ENCODE peak calls at places on chromosomes 11 and 22, in nine cellular contexts. O is dorsolateral prefrontal cortex; N is brain microvascular endothelial cell; U is GM23248; T is thoracic aorta; I is CD4-positive, alpha-beta T cell; B is WERI-Rb-1; Z is uterus; A is lung. V is an unnamed sample.

GRCh38 chr22:29912605-29913398 is 29.8 kb downstream of the MTMR3 start:
- DNase-seq in O (no peak), N (peak; percentile 74), U (peak; percentile 85), T (no peak), I (no peak), B (no peak), Z (no peak), A (no peak), V (no peak)

GRCh38 chr11:120334894-120335462 is 1.2 kb upstream of the ARHGEF12 start:
- DNase-seq in O (peak; percentile 74), N (peak; percentile 84), U (peak; percentile 84), T (peak; percentile 46), I (peak; percentile 45), B (peak; percentile 58), Z (peak; percentile 56), A (peak; percentile 73), V (peak; percentile 37)

GRCh38 chr11:78149646-78150045 is 10.2 kb upstream of the ALG8 start:
- DNase-seq in O (peak; percentile 58), N (peak; percentile 72), U (peak; percentile 72), T (no peak), I (peak; percentile 15), B (no peak), Z (no peak), A (no peak), V (no peak)

GRCh38 chr11:68683952-68684384 is 376 bp upstream of the GAL start:
- DNase-seq in O (no peak), N (no peak), U (no peak), T (no peak), I (no peak), B (no peak), Z (no peak), A (no peak), V (no peak)

GRCh38 chr11:76654980-76655379 is 15.6 kb downstream of the LRRC32 start:
- DNase-seq in O (no peak), N (no peak), U (no peak), T (no peak), I (no peak), B (no peak), Z (no peak), A (no peak), V (no peak)

GRCh38 chr11:61787928-61788491 is 4.4 kb downstream of the TMEM258 start:
- DNase-seq in O (peak; percentile 73), N (peak; percentile 59), U (peak; percentile 61), T (no peak), I (no peak), B (peak; percentile 87), Z (no peak), A (no peak), V (no peak)

GRCh38 chr22:32411829-32412592 is at the start of gene RTCB:
- DNase-seq in O (peak; percentile 89), N (peak; percentile 94), U (peak; percentile 95), T (peak; percentile 63), I (peak; percentile 91), B (peak; percentile 93), Z (peak; percentile 92), A (peak; percentile 90), V (peak; percentile 91)

GRCh38 chr11:15724611-15725010 is 609.9 kb downstream of the INSC start:
- DNase-seq in O (no peak), N (no peak), U (no peak), T (no peak), I (no peak), B (no peak), Z (no peak), A (no peak), V (no peak)

GRCh38 chr11:116930586-116930985 is 93.2 kb upstream of the APOA1 start:
- DNase-seq in O (no peak), N (no peak), U (no peak), T (no peak), I (no peak), B (no peak), Z (no peak), A (no peak), V (no peak)

GRCh38 chr11:16610738-16611388 is 127.6 kb upstream of the C11orf58 start:
- DNase-seq in O (no peak), N (no peak), U (no peak), T (no peak), I (no peak), B (no peak), Z (no peak), A (no peak), V (no peak)

GRCh38 chr22:24694971-24695928 is 79.3 kb downstream of the PIWIL3 start:
- DNase-seq in O (no peak), N (no peak), U (no peak), T (no peak), I (no peak), B (no peak), Z (no peak), A (peak; percentile 71), V (no peak)

GRCh38 chr11:99822846-99823565 is 802.3 kb downstream of the CNTN5 start:
- DNase-seq in O (no peak), N (peak; percentile 8), U (no peak), T (no peak), I (no peak), B (no peak), Z (no peak), A (no peak), V (no peak)

GRCh38 chr11:69152748-69153446 is 2.8 kb upstream of the SMIM38 start:
- DNase-seq in O (no peak), N (no peak), U (no peak), T (no peak), I (no peak), B (no peak), Z (no peak), A (no peak), V (no peak)

GRCh38 chr22:41833369-41834004 is 582 bp downstream of the SREBF2 start:
- DNase-seq in O (peak; percentile 30), N (no peak), U (peak; percentile 65), T (no peak), I (peak; percentile 25), B (peak; percentile 22), Z (peak; percentile 41), A (peak; percentile 47), V (peak; percentile 66)

GRCh38 chr11:45082744-45083543 is 63.5 kb upstream of the PRDM11 start:
- DNase-seq in O (no peak), N (no peak), U (no peak), T (no peak), I (no peak), B (no peak), Z (no peak), A (no peak), V (no peak)

DNA sequence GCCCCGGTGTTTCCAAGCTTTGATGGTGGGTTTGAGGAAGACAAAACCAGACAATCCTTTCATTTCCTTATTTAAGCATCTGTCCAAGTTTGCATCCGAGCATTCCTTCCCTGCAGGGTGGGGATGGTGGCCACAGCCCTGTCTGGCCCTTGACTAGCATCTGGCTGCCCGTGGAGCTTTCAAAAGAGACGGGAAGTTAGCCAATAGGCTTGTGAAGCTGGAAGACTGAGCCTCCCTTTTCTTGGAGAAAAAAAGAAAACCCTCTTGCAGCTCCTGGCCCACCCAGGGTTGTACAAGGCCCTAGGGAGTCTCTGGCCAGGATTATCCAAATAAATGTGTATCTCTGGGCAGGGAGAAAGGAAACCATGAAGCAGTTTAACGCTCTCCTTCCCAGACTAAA is 60.6 kb downstream of the MICAL2 start:
- DNase-seq in O (no peak), N (no peak), U (peak; percentile 87), T (no peak), I (no peak), B (no peak), Z (peak; percentile 58), A (no peak), V (no peak)
- H3K27ac ChIP-seq in O (peak overlapping the region; percentile 13), N (peak overlapping the region; percentile 36), U (peak overlapping the region; percentile 77), T (peak overlapping the region; percentile 97), I (no peak overlapping the region), B (no peak overlapping the region), Z (peak overlapping the region; percentile 67), A (peak overlapping the region; percentile 14), V (no peak overlapping the region)

GRCh38 chr22:37626556-37627075 is 12.9 kb upstream of the SH3BP1 start:
- DNase-seq in O (no peak), N (no peak), U (no peak), T (no peak), I (no peak), B (no peak), Z (no peak), A (no peak), V (no peak)
- H3K27ac ChIP-seq in O (peak overlapping the region; percentile 72), N (no peak overlapping the region), U (no peak overlapping the region), T (peak overlapping the region; percentile 66), I (peak overlapping the region; percentile 76), B (no peak overlapping the region), Z (peak overlapping the region; percentile 87), A (no peak overlapping the region), V (peak overlapping the region; percentile 43)

GRCh38 chr11:70296681-70297080 is 26.2 kb downstream of the PPFIA1 start:
- DNase-seq in O (no peak), N (peak; percentile 12), U (no peak), T (no peak), I (no peak), B (no peak), Z (no peak), A (no peak), V (no peak)

GRCh38 chr11:70301191-70301590 is 30.7 kb downstream of the PPFIA1 start:
- DNase-seq in O (no peak), N (no peak), U (no peak), T (no peak), I (no peak), B (no peak), Z (no peak), A (no peak), V (no peak)

GRCh38 chr11:70299636-70300035 is 29.1 kb downstream of the PPFIA1 start:
- DNase-seq in O (no peak), N (no peak), U (no peak), T (no peak), I (no peak), B (no peak), Z (no peak), A (no peak), V (no peak)

GRCh38 chr11:70298243-70298915 is 27.9 kb downstream of the PPFIA1 start:
- DNase-seq in O (no peak), N (no peak), U (peak; percentile 5), T (no peak), I (no peak), B (no peak), Z (no peak), A (no peak), V (no peak)

DNA sequence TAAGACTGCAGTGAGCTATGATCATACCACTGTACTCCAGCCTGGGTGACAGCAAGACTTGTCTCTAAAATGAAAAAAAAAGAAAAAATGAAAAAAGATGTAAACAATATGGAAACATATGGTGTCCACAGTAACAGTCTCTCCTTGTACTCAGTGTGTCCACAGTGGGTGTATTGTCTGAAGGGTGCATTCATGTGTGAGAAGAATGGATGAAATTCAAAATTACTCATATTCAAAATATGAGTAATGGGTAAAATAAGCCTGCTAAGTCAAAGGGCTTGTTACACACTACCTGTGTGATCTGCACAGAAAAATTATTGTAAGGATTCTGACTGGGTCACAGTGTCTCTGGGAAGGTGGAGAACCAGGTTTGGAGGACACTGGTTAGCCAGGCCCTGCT is 26.9 kb downstream of the PPFIA1 start:
- DNase-seq in O (no peak), N (peak; percentile 34), U (peak; percentile 27), T (no peak), I (no peak), B (no peak), Z (no peak), A (no peak), V (no peak)
- H3K27ac ChIP-seq in O (no peak overlapping the region), N (peak overlapping the region; percentile 75), U (no peak overlapping the region), T (no peak overlapping the region), I (no peak overlapping the region), B (no peak overlapping the region), Z (no peak overlapping the region), A (no peak overlapping the region), V (no peak overlapping the region)

DNA sequence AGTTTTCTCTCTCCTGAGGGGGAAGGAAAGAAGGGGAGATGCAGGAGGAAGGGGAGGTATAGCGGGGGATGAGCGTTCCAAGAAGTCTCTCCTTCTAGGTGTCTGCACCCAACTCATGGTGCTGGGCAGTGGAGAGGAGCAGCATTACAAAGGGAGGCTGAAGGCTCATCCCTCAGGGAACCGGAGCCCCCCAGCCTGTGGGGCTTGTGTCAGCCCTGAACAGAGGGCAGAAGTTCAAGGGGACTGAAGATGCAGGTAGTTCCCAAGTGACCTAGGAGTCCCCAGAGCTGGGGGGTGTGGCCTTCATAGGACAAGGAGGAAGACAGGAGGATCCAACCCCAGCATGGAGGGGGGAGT is 1.8 kb downstream of the C11orf68 start:
- DNase-seq in O (no peak), N (no peak), U (no peak), T (no peak), I (no peak), B (no peak), Z (no peak), A (no peak), V (no peak)
- H3K27ac ChIP-seq in O (peak overlapping the region; percentile 94), N (peak overlapping the region; percentile 82), U (peak overlapping the region; percentile 99), T (peak overlapping the region; percentile 96), I (no peak overlapping the region), B (no peak overlapping the region), Z (peak overlapping the region; percentile 97), A (no peak overlapping the region), V (no peak overlapping the region)

V was measured in CD8-positive, alpha-beta T cell.